ENCODE peak calls at places on chromosomes 16 and 17, in eight cellular contexts. One of them, this sample, is unnamed.

GRCh38 chr17:66331038-66331816 is 28.8 kb downstream of the PRKCA start:
- DNase-seq in SK-N-SH: no peak
- DNase-seq in cardiac fibroblast: peak
- DNase-seq in lower leg skin: no peak
- DNase-seq in CD8-positive, alpha-beta memory T cell: no peak
- DNase-seq in tibial nerve: no peak
- DNase-seq in AG10803: no peak
- DNase-seq in tibial artery: no peak
- DNase-seq in this sample: no peak

GRCh38 chr17:39623356-39623950 is 3.3 kb upstream of the PPP1R1B start:
- DNase-seq in CD8-positive, alpha-beta memory T cell: peak
- DNase-seq in lower leg skin: peak
- DNase-seq in cardiac fibroblast: peak
- DNase-seq in tibial artery: peak
- DNase-seq in SK-N-SH: peak
- DNase-seq in AG10803: peak
- DNase-seq in tibial nerve: peak
- DNase-seq in this sample: no peak

GRCh38 chr16:49281843-49282642 is 405 bp upstream of the CBLN1 start:
- DNase-seq in CD8-positive, alpha-beta memory T cell: no peak
- DNase-seq in tibial artery: peak
- DNase-seq in SK-N-SH: peak
- DNase-seq in lower leg skin: peak
- DNase-seq in AG10803: peak
- DNase-seq in tibial nerve: peak
- DNase-seq in cardiac fibroblast: peak
- DNase-seq in this sample: no peak

GRCh38 chr17:58786586-58787295 is 31.1 kb downstream of the PPM1E start:
- DNase-seq in AG10803: peak
- DNase-seq in tibial artery: no peak
- DNase-seq in lower leg skin: no peak
- DNase-seq in CD8-positive, alpha-beta memory T cell: no peak
- DNase-seq in cardiac fibroblast: peak
- DNase-seq in tibial nerve: no peak
- DNase-seq in SK-N-SH: peak
- DNase-seq in this sample: peak

GRCh38 chr16:73521499-73521898 is 473.6 kb upstream of the ZFHX3 start:
- DNase-seq in tibial nerve: no peak
- DNase-seq in lower leg skin: no peak
- DNase-seq in AG10803: no peak
- DNase-seq in cardiac fibroblast: no peak
- DNase-seq in tibial artery: no peak
- DNase-seq in CD8-positive, alpha-beta memory T cell: no peak
- DNase-seq in SK-N-SH: no peak
- DNase-seq in this sample: no peak

GRCh38 chr16:82459580-82460256 is 167.1 kb upstream of the CDH13 start:
- DNase-seq in cardiac fibroblast: no peak
- DNase-seq in tibial nerve: no peak
- DNase-seq in AG10803: no peak
- DNase-seq in tibial artery: no peak
- DNase-seq in lower leg skin: no peak
- DNase-seq in CD8-positive, alpha-beta memory T cell: no peak
- DNase-seq in SK-N-SH: no peak
- DNase-seq in this sample: no peak

GRCh38 chr16:752008-752315 is 8.6 kb upstream of the MSLN start:
- DNase-seq in tibial artery: no peak
- DNase-seq in tibial nerve: no peak
- DNase-seq in cardiac fibroblast: no peak
- DNase-seq in lower leg skin: no peak
- DNase-seq in SK-N-SH: no peak
- DNase-seq in CD8-positive, alpha-beta memory T cell: no peak
- DNase-seq in AG10803: no peak
- DNase-seq in this sample: no peak

GRCh38 chr16:50856991-50857390 is 115.1 kb downstream of the CYLD start:
- DNase-seq in lower leg skin: no peak
- DNase-seq in tibial nerve: no peak
- DNase-seq in cardiac fibroblast: no peak
- DNase-seq in SK-N-SH: no peak
- DNase-seq in tibial artery: no peak
- DNase-seq in CD8-positive, alpha-beta memory T cell: no peak
- DNase-seq in AG10803: no peak
- DNase-seq in this sample: no peak

GRCh38 chr17:7644768-7645167 is 6.0 kb upstream of the ATP1B2 start:
- DNase-seq in tibial nerve: no peak
- DNase-seq in tibial artery: no peak
- DNase-seq in cardiac fibroblast: no peak
- DNase-seq in SK-N-SH: no peak
- DNase-seq in AG10803: no peak
- DNase-seq in CD8-positive, alpha-beta memory T cell: no peak
- DNase-seq in lower leg skin: no peak
- DNase-seq in this sample: no peak

GRCh38 chr17:45223541-45224528 is 2.1 kb downstream of the FMNL1 start:
- DNase-seq in lower leg skin: no peak
- DNase-seq in cardiac fibroblast: no peak
- DNase-seq in tibial artery: no peak
- DNase-seq in SK-N-SH: no peak
- DNase-seq in CD8-positive, alpha-beta memory T cell: peak
- DNase-seq in AG10803: no peak
- DNase-seq in tibial nerve: no peak
- DNase-seq in this sample: no peak

GRCh38 chr16:50274771-50275415 is 8.5 kb downstream of the ADCY7 start:
- DNase-seq in cardiac fibroblast: no peak
- DNase-seq in CD8-positive, alpha-beta memory T cell: peak
- DNase-seq in SK-N-SH: no peak
- DNase-seq in tibial nerve: no peak
- DNase-seq in tibial artery: peak
- DNase-seq in AG10803: no peak
- DNase-seq in lower leg skin: no peak
- DNase-seq in this sample: no peak

GRCh38 chr16:52906271-52906670 is 146.4 kb downstream of the CHD9NB start:
- DNase-seq in SK-N-SH: no peak
- DNase-seq in cardiac fibroblast: no peak
- DNase-seq in tibial nerve: no peak
- DNase-seq in lower leg skin: no peak
- DNase-seq in tibial artery: no peak
- DNase-seq in CD8-positive, alpha-beta memory T cell: no peak
- DNase-seq in AG10803: no peak
- DNase-seq in this sample: no peak

GRCh38 chr17:83171661-83172060 is 92.3 kb downstream of the METRNL start:
- DNase-seq in SK-N-SH: peak
- DNase-seq in lower leg skin: peak
- DNase-seq in tibial artery: no peak
- DNase-seq in cardiac fibroblast: no peak
- DNase-seq in tibial nerve: peak
- DNase-seq in AG10803: peak
- DNase-seq in CD8-positive, alpha-beta memory T cell: no peak
- DNase-seq in this sample: no peak

GRCh38 chr16:88784074-88784855 is 755 bp downstream of the PIEZO1 start:
- DNase-seq in lower leg skin: no peak
- DNase-seq in tibial artery: peak
- DNase-seq in cardiac fibroblast: peak
- DNase-seq in SK-N-SH: peak
- DNase-seq in AG10803: peak
- DNase-seq in CD8-positive, alpha-beta memory T cell: no peak
- DNase-seq in tibial nerve: peak
- DNase-seq in this sample: no peak

GRCh38 chr17:81518113-81518784 is 5.7 kb upstream of the ACTG1 start:
- DNase-seq in tibial nerve: no peak
- DNase-seq in cardiac fibroblast: no peak
- DNase-seq in lower leg skin: no peak
- DNase-seq in tibial artery: no peak
- DNase-seq in SK-N-SH: no peak
- DNase-seq in AG10803: no peak
- DNase-seq in CD8-positive, alpha-beta memory T cell: no peak
- DNase-seq in this sample: no peak

GRCh38 chr16:34802396-34802795 is 1343.0 kb downstream of the TP53TG3F start:
- DNase-seq in CD8-positive, alpha-beta memory T cell: no peak
- DNase-seq in tibial artery: no peak
- DNase-seq in tibial nerve: no peak
- DNase-seq in SK-N-SH: peak
- DNase-seq in cardiac fibroblast: no peak
- DNase-seq in AG10803: no peak
- DNase-seq in lower leg skin: no peak
- DNase-seq in this sample: no peak
- H3K4me3 ChIP-seq in CD8-positive, alpha-beta memory T cell: no peak
- H3K4me3 ChIP-seq in tibial artery: no peak
- H3K4me3 ChIP-seq in tibial nerve: no peak
- H3K4me3 ChIP-seq in SK-N-SH: no peak
- H3K4me3 ChIP-seq in cardiac fibroblast: no peak
- H3K4me3 ChIP-seq in AG10803: no peak
- H3K4me3 ChIP-seq in lower leg skin: no peak
- H3K4me3 ChIP-seq in this sample: no peak

DNA sequence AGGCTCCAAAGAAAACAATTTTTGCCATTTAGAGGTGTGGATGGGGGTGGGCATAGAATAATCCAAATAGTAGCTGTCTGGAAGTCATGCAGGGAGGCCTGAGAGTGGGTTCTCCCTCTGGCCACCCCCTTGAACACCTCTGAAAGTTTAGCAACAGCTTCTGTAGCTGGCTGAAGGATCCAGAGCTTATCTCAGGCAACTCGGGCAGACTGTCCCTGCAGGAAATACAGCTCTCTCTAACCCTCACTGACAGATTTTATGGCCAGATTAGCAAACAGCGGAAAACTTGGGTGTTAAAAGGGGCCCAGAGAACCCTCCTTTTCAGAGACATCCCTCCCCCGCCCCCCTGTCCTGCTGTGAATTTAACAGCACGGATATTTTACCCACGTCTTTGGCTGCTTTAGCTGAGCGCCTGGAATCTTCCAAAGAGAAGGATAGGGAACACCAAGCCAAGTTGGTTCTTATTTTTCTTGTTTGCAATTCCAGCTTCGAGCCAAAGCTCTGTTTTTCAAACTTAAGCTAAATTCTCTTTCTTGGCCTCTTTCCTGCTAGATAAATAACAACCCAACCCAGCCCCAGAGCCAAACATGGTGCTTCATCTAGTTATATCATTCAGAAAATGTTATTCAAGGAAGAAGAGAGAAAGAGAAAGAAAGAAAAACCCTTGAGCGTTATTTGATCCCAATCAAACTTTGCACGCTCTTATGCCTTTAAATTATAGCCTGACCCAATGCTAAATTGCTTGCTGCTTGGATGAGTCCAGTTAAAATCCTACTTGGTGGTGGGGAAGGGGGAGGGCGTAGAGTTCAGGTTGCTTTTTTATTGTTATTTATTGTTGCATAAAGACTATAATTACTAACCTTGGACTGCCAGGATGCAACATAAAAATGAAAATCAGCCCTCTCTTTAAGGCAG is 2.3 kb upstream of the HOXB2 start:
- DNase-seq in AG10803: peak
- DNase-seq in CD8-positive, alpha-beta memory T cell: peak
- DNase-seq in tibial artery: no peak
- DNase-seq in SK-N-SH: no peak
- DNase-seq in lower leg skin: no peak
- DNase-seq in cardiac fibroblast: peak
- DNase-seq in tibial nerve: no peak
- DNase-seq in this sample: no peak
- H3K4me3 ChIP-seq in AG10803: peak
- H3K4me3 ChIP-seq in CD8-positive, alpha-beta memory T cell: peak
- H3K4me3 ChIP-seq in tibial artery: peak
- H3K4me3 ChIP-seq in SK-N-SH: no peak
- H3K4me3 ChIP-seq in lower leg skin: no peak
- H3K4me3 ChIP-seq in cardiac fibroblast: peak
- H3K4me3 ChIP-seq in tibial nerve: no peak
- H3K4me3 ChIP-seq in this sample: no peak

GRCh38 chr17:69743091-69743490 is 328.6 kb downstream of the MAP2K6 start:
- DNase-seq in cardiac fibroblast: no peak
- DNase-seq in lower leg skin: no peak
- DNase-seq in SK-N-SH: no peak
- DNase-seq in tibial nerve: no peak
- DNase-seq in CD8-positive, alpha-beta memory T cell: no peak
- DNase-seq in AG10803: no peak
- DNase-seq in tibial artery: no peak
- DNase-seq in this sample: no peak
- H3K4me3 ChIP-seq in cardiac fibroblast: no peak
- H3K4me3 ChIP-seq in lower leg skin: no peak
- H3K4me3 ChIP-seq in SK-N-SH: no peak
- H3K4me3 ChIP-seq in tibial nerve: no peak
- H3K4me3 ChIP-seq in CD8-positive, alpha-beta memory T cell: no peak
- H3K4me3 ChIP-seq in AG10803: no peak
- H3K4me3 ChIP-seq in tibial artery: no peak
- H3K4me3 ChIP-seq in this sample: no peak

GRCh38 chr16:54873081-54873480 is 57.6 kb upstream of the IRX5 start:
- DNase-seq in AG10803: peak
- DNase-seq in tibial artery: no peak
- DNase-seq in SK-N-SH: no peak
- DNase-seq in lower leg skin: no peak
- DNase-seq in tibial nerve: no peak
- DNase-seq in cardiac fibroblast: no peak
- DNase-seq in CD8-positive, alpha-beta memory T cell: no peak
- DNase-seq in this sample: no peak
- H3K4me3 ChIP-seq in AG10803: no peak
- H3K4me3 ChIP-seq in tibial artery: no peak
- H3K4me3 ChIP-seq in SK-N-SH: no peak
- H3K4me3 ChIP-seq in lower leg skin: no peak
- H3K4me3 ChIP-seq in tibial nerve: no peak
- H3K4me3 ChIP-seq in cardiac fibroblast: no peak
- H3K4me3 ChIP-seq in CD8-positive, alpha-beta memory T cell: no peak
- H3K4me3 ChIP-seq in this sample: no peak

GRCh38 chr17:48545022-48545376 is at the start of gene HOXB2:
- DNase-seq in SK-N-SH: no peak
- DNase-seq in AG10803: peak
- DNase-seq in lower leg skin: no peak
- DNase-seq in tibial artery: no peak
- DNase-seq in cardiac fibroblast: peak
- DNase-seq in tibial nerve: no peak
- DNase-seq in CD8-positive, alpha-beta memory T cell: peak
- DNase-seq in this sample: no peak

GRCh38 chr17:48542956-48543853 is 1.7 kb downstream of the HOXB2 start:
- DNase-seq in tibial nerve: peak
- DNase-seq in lower leg skin: no peak
- DNase-seq in SK-N-SH: peak
- DNase-seq in AG10803: no peak
- DNase-seq in cardiac fibroblast: peak
- DNase-seq in tibial artery: no peak
- DNase-seq in CD8-positive, alpha-beta memory T cell: peak
- DNase-seq in this sample: no peak

GRCh38 chr17:48545539-48545938 is 630 bp upstream of the HOXB2 start:
- DNase-seq in CD8-positive, alpha-beta memory T cell: peak
- DNase-seq in tibial artery: no peak
- DNase-seq in lower leg skin: no peak
- DNase-seq in tibial nerve: no peak
- DNase-seq in cardiac fibroblast: no peak
- DNase-seq in SK-N-SH: no peak
- DNase-seq in AG10803: no peak
- DNase-seq in this sample: no peak

GRCh38 chr17:48543854-48544355 is 1.0 kb downstream of the HOXB2 start:
- DNase-seq in lower leg skin: no peak
- DNase-seq in cardiac fibroblast: no peak
- DNase-seq in tibial artery: no peak
- DNase-seq in tibial nerve: no peak
- DNase-seq in CD8-positive, alpha-beta memory T cell: no peak
- DNase-seq in AG10803: no peak
- DNase-seq in SK-N-SH: no peak
- DNase-seq in this sample: no peak

GRCh38 chr17:48544356-48545021 is 420 bp downstream of the HOXB2 start:
- DNase-seq in tibial nerve: peak
- DNase-seq in AG10803: peak
- DNase-seq in cardiac fibroblast: peak
- DNase-seq in tibial artery: peak
- DNase-seq in lower leg skin: peak
- DNase-seq in SK-N-SH: no peak
- DNase-seq in CD8-positive, alpha-beta memory T cell: peak
- DNase-seq in this sample: no peak
- H3K4me3 ChIP-seq in tibial nerve: peak
- H3K4me3 ChIP-seq in AG10803: peak
- H3K4me3 ChIP-seq in cardiac fibroblast: peak
- H3K4me3 ChIP-seq in tibial artery: peak
- H3K4me3 ChIP-seq in lower leg skin: peak
- H3K4me3 ChIP-seq in SK-N-SH: no peak
- H3K4me3 ChIP-seq in CD8-positive, alpha-beta memory T cell: peak
- H3K4me3 ChIP-seq in this sample: peak

This sample was measured in BJ.